ENCODE peak calls at places on chromosomes 16 and 17, in four cellular contexts. R is Karpas-422; V is heart right ventricle; D is effector memory CD4-positive, alpha-beta T cell. J is an unnamed sample.

GRCh38 chr16:49462356-49462988 is 88.9 kb downstream of the C16orf78 start:
- DNase-seq in R (no peak), D (no peak), V (no peak), J (no peak)

GRCh38 chr17:2013994-2014317 is 11.2 kb downstream of the RTN4RL1 start:
- DNase-seq in V (no peak), D (no peak), R (no peak), J (no peak)

GRCh38 chr16:70651524-70651923 is 5.2 kb downstream of the IL34 start:
- DNase-seq in R (no peak), D (no peak), V (no peak), J (no peak)

GRCh38 chr16:84825896-84826557 is 6.2 kb downstream of the CRISPLD2 start:
- DNase-seq in D (no peak), R (no peak), V (no peak), J (no peak)

GRCh38 chr17:74454197-74455024 is 12.0 kb upstream of the CD300A start:
- DNase-seq in D (no peak), V (peak), R (no peak), J (peak)

GRCh38 chr16:74998481-74999207 is at the start of gene ZNRF1:
- DNase-seq in R (peak), V (peak), D (peak), J (peak)

GRCh38 chr16:48126801-48127644 is 28.8 kb downstream of the ABCC12 start:
- DNase-seq in R (peak), D (no peak), V (no peak), J (no peak)

GRCh38 chr17:35541434-35541833 is 4.0 kb upstream of the SLFN12L start:
- DNase-seq in V (no peak), D (no peak), R (no peak), J (no peak)

GRCh38 chr17:81039854-81040758 is 5.2 kb downstream of the BAIAP2 start:
- DNase-seq in D (no peak), R (no peak), V (no peak), J (no peak)

GRCh38 chr16:88924834-88925539 is 52.0 kb downstream of the CBFA2T3 start:
- DNase-seq in D (no peak), R (peak), V (no peak), J (peak)

GRCh38 chr17:1762906-1763829 is 1.3 kb downstream of the SERPINF1 start:
- DNase-seq in D (no peak), R (no peak), V (peak), J (no peak)

GRCh38 chr17:31803494-31804213 is 55.4 kb downstream of the COPRS start:
- DNase-seq in V (no peak), D (no peak), R (no peak), J (no peak)

GRCh38 chr17:8100149-8100548 is 12.6 kb upstream of the ALOX12B start:
- DNase-seq in D (no peak), V (no peak), R (no peak), J (no peak)

GRCh38 chr16:66503612-66504011 is 46.3 kb downstream of the TK2 start:
- DNase-seq in V (no peak), D (no peak), R (no peak), J (no peak)

GRCh38 chr17:66378296-66378695 is 75.9 kb downstream of the PRKCA start:
- DNase-seq in R (no peak), D (no peak), V (no peak), J (no peak)

GRCh38 chr17:1985093-1985492 is 40.0 kb downstream of the RTN4RL1 start:
- DNase-seq in R (no peak), D (no peak), V (no peak), J (no peak)

GRCh38 chr16:35306915-35307314 is 1847.5 kb downstream of the TP53TG3F start:
- DNase-seq in D (no peak), R (no peak), V (no peak), J (no peak)

GRCh38 chr16:75062135-75062943 is 54.2 kb downstream of the LDHD start:
- DNase-seq in R (no peak), V (peak), D (no peak), J (no peak)

GRCh38 chr17:38451030-38451839 is 23.0 kb downstream of the ARHGAP23 start:
- DNase-seq in D (no peak), V (peak), R (no peak), J (no peak)

GRCh38 chr17:48027322-48027981 is 10.1 kb downstream of the COPZ2 start:
- DNase-seq in R (no peak), V (no peak), D (no peak), J (no peak)

GRCh38 chr17:17236295-17237025 is 508 bp downstream of the FLCN start:
- DNase-seq in D (no peak), R (peak), V (no peak), J (no peak)

GRCh38 chr16:23771027-23771426 is 16.2 kb downstream of the CHP2 start:
- DNase-seq in R (no peak), V (no peak), D (no peak), J (no peak)

GRCh38 chr16:27385398-27385797 is 16.6 kb upstream of the IL21R start:
- DNase-seq in V (no peak), R (no peak), D (no peak), J (no peak)

GRCh38 chr17:40093005-40093579 is 7.3 kb downstream of the NR1D1 start:
- DNase-seq in R (no peak), D (no peak), V (no peak), J (peak)

GRCh38 chr17:72876413-72876812 is 216.1 kb downstream of the SLC39A11 start:
- DNase-seq in D (no peak), R (no peak), V (no peak), J (no peak)

GRCh38 chr16:23132921-23133532 is 16.2 kb downstream of the USP31 start:
- DNase-seq in D (no peak), V (peak), R (no peak), J (no peak)

GRCh38 chr17:27577124-27577761 is 53.7 kb upstream of the LGALS9 start:
- DNase-seq in D (no peak), R (no peak), V (no peak), J (peak)

DNA sequence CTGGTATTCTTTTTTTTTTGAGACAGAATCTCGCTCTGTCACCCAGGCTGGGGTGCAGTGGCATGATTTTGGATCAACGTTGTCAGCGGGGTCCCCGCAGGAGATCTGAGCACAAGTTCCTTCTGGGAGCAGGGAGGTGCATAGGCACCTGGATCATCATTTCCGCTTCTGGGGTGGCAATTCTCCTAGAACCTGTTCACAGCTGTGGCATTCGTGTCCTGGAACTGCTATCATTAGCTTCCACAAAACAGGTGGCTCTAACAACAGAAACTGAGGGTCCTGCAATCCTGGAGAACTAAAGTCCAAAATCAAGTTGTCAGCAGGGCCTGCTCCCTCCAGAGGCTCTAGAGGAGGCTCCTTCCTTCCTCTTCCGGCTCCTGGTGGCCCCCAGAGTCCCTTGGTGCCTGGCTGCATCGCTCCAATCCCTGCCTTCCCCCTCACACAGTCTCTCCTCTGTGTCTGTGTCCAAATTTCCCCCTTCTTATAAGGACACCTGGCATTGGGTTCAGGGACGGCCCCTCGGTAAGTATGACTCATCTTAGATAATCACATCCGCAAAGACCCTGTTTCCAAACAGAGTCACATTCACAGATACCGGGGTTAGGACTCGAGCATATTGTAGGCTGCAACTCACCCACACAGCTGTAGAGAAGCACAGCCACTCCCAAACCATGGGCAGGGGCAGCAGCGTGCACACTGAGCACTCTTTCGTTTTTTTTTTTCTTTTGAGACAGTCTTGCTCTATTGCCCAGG is 43.5 kb upstream of the KLHDC4 start:
- DNase-seq in D (no peak), R (peak), V (no peak), J (no peak)
- H3K4me3 ChIP-seq in D (no peak), R (peak), V (no peak), J (no peak)

GRCh38 chr17:10036511-10037061 is 131.5 kb upstream of the RCVRN start:
- DNase-seq in V (peak), D (no peak), R (no peak), J (peak)
- H3K27ac ChIP-seq in V (peak), D (no peak), R (peak), J (peak)

DNA sequence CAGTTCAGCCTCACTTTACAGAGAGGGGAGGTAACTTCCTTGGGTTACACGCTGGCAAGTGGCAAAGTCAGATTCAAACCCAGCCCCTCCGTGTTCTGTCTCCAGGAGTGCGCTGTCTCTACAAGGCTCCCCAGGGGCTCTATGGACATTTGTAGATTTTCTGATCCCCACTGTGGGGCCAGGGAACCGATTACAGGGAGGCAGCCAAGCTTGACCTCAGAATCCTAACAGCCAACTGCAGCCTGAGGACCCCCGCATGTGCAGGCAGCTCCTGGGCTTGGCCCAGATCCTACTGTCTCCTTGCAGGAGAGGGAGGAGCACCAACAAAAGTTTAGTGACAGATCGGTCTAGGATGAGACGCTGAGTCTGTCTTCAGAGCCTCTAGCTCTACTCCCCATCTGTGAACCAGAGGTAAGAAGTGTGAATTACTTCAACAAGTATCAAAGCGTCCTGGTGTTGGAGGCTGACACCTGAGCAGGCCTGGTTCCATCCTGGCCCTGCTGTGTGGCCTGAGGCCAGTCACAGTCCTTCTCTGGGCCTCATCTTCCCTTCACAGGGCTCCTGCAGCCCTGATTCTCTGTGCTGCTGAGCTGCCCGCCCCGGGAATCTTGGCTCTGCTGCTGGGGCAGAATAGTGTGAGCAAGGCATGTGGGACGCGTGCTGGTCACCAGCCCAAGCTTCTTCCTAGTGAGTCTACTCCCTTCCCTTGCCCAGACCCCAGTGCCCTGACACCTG is 9.2 kb upstream of the NATD1 start:
- DNase-seq in D (no peak), R (no peak), V (no peak), J (no peak)
- H3K4me3 ChIP-seq in D (no peak), R (no peak), V (no peak), J (no peak)

DNA sequence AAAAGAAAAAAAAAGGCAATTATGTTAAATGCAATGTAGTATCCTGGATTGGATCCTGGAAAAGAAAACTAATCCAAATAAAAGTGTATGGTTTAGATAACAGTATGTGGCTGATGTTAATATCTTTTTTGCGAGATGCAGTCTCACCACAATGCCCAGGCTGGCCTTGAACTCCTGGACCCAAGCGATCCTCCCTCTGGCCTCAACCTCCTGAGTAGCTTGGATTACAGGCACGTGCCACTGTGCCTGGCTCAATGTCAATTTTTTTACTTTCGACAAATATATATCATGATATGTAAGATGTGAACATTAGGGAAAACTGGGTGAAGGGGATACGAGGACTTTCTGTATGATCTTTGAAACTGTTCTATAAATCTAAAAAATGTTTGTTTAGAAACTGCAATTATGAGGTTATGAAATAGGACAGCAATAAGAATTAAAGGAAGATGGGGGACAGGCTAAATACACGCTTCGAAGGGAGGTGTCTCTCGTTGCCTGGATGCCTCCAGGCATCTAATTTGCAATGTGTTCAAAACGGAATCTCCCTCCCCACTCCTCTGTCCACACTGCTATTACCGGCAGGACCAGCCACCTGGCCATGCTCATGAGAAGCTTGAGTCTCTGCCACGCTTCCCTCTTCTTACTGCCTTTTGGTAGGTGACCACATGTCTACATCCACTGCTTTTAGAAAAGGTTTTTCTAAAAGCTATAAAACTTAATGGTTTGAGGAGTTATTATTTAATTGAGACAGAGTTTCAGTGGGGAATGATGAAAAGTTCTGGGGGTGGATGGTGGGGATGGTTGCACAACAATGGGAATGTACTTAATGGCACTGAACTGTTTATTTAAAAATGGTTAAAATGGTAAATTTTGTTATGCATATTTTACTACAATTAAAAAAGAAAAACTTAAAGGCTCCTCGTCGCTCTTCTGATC is 15.2 kb downstream of the UBE2O start:
- DNase-seq in D (no peak), V (no peak), R (no peak), J (no peak)
- H3K27ac ChIP-seq in D (no peak), V (no peak), R (no peak), J (no peak)